ENCODE peak calls at places on chromosome 4, in eight cellular contexts. U is endothelial cell of umbilical vein; F is BJ; T is pancreas; V is cardiac fibroblast; O is lower lobe of right lung; C is adrenal gland; L is CD8-positive, alpha-beta T cell. I is an unnamed sample.

GRCh38 chr4:151809716-151810115 is 48.9 kb upstream of the GATB start:
- DNase-seq in U (no peak), F (no peak), T (no peak), V (no peak), O (no peak), C (no peak), L (no peak), I (no peak)

GRCh38 chr4:38911257-38911656 is 43.7 kb downstream of the FAM114A1 start:
- DNase-seq in U (no peak), F (no peak), T (no peak), V (no peak), O (no peak), C (no peak), L (no peak), I (no peak)

GRCh38 chr4:163701915-163702314 is 207.4 kb downstream of the TMA16 start:
- DNase-seq in U (no peak), F (no peak), T (no peak), V (no peak), O (no peak), C (no peak), L (no peak), I (peak)

GRCh38 chr4:153931804-153932203 is 142.9 kb upstream of the SFRP2 start:
- DNase-seq in U (no peak), F (peak), T (no peak), V (peak), O (no peak), C (no peak), L (no peak), I (no peak)

GRCh38 chr4:38056024-38056685 is 96.0 kb downstream of the PTTG2 start:
- DNase-seq in U (peak), F (no peak), T (no peak), V (peak), O (no peak), C (peak), L (no peak), I (no peak)

GRCh38 chr4:6088950-6089349 is 70.7 kb upstream of the C4orf50 start:
- DNase-seq in U (no peak), F (no peak), T (no peak), V (no peak), O (no peak), C (no peak), L (no peak), I (no peak)

GRCh38 chr4:86587016-86587713 is 7.0 kb upstream of the PTPN13 start:
- DNase-seq in U (no peak), F (no peak), T (no peak), V (no peak), O (no peak), C (no peak), L (no peak), I (no peak)

GRCh38 chr4:610411-611261 is 14.7 kb upstream of the PDE6B start:
- DNase-seq in U (no peak), F (no peak), T (no peak), V (peak), O (no peak), C (no peak), L (no peak), I (no peak)

GRCh38 chr4:142960134-142960533 is 114.0 kb upstream of the INPP4B start:
- DNase-seq in U (no peak), F (no peak), T (no peak), V (peak), O (no peak), C (no peak), L (no peak), I (no peak)

GRCh38 chr4:81084029-81084428 is 53.5 kb downstream of the BMP3 start:
- DNase-seq in U (no peak), F (no peak), T (no peak), V (peak), O (no peak), C (no peak), L (no peak), I (no peak)

GRCh38 chr4:173272987-173273386 is 61.2 kb downstream of the HMGB2 start:
- DNase-seq in U (no peak), F (no peak), T (no peak), V (peak), O (no peak), C (no peak), L (no peak), I (no peak)

GRCh38 chr4:145847764-145848163 is 90.9 kb downstream of the ZNF827 start:
- DNase-seq in U (no peak), F (no peak), T (no peak), V (no peak), O (no peak), C (no peak), L (no peak), I (no peak)

GRCh38 chr4:28921886-28922285 is 1798.3 kb upstream of the PCDH7 start:
- DNase-seq in U (no peak), F (no peak), T (no peak), V (no peak), O (no peak), C (no peak), L (no peak), I (no peak)

GRCh38 chr4:10033191-10033881 is 12.0 kb upstream of the SLC2A9 start:
- DNase-seq in U (peak), F (no peak), T (no peak), V (peak), O (no peak), C (peak), L (no peak), I (no peak)

GRCh38 chr4:159290321-159291030 is 187.6 kb downstream of the RAPGEF2 start:
- DNase-seq in U (no peak), F (no peak), T (no peak), V (no peak), O (no peak), C (no peak), L (no peak), I (no peak)

GRCh38 chr4:163161536-163162205 is 5.0 kb downstream of the NAF1 start:
- DNase-seq in U (peak), F (peak), T (no peak), V (peak), O (no peak), C (no peak), L (no peak), I (no peak)

GRCh38 chr4:20326977-20327376 is 75.3 kb downstream of the SLIT2 start:
- DNase-seq in U (no peak), F (no peak), T (no peak), V (peak), O (no peak), C (no peak), L (no peak), I (no peak)

GRCh38 chr4:160159457-160159856 is 1056.6 kb downstream of the RAPGEF2 start:
- DNase-seq in U (no peak), F (no peak), T (no peak), V (no peak), O (peak), C (no peak), L (no peak), I (no peak)

GRCh38 chr4:5524900-5525299 is 183.5 kb downstream of the EVC2 start:
- DNase-seq in U (peak), F (peak), T (peak), V (peak), O (no peak), C (peak), L (no peak), I (no peak)

GRCh38 chr4:157898836-157899605 is 273.8 kb downstream of the GASK1B start:
- DNase-seq in U (peak), F (no peak), T (no peak), V (no peak), O (no peak), C (no peak), L (no peak), I (no peak)

GRCh38 chr4:140239311-140239710 is 85.3 kb upstream of the MAML3 start:
- DNase-seq in U (no peak), F (no peak), T (no peak), V (no peak), O (no peak), C (no peak), L (no peak), I (no peak)

GRCh38 chr4:88109123-88109864 is 49.1 kb downstream of the ABCG2 start:
- DNase-seq in U (peak), F (no peak), T (no peak), V (no peak), O (no peak), C (no peak), L (no peak), I (no peak)

GRCh38 chr4:74675673-74676279 is 118.5 kb downstream of the BTC start:
- DNase-seq in U (peak), F (no peak), T (peak), V (peak), O (no peak), C (no peak), L (no peak), I (peak)

GRCh38 chr4:101806914-101807313 is 16.4 kb downstream of the BANK1 start:
- DNase-seq in U (no peak), F (no peak), T (no peak), V (peak), O (no peak), C (no peak), L (no peak), I (peak)

GRCh38 chr4:16676247-16676646 is 222.2 kb downstream of the LDB2 start:
- DNase-seq in U (no peak), F (no peak), T (no peak), V (no peak), O (no peak), C (no peak), L (no peak), I (no peak)

GRCh38 chr4:47198791-47199190 is 167.4 kb downstream of the GABRB1 start:
- DNase-seq in U (no peak), F (no peak), T (no peak), V (no peak), O (no peak), C (no peak), L (no peak), I (no peak)

GRCh38 chr4:165787516-165788274 is 85.3 kb upstream of the TLL1 start:
- DNase-seq in U (no peak), F (no peak), T (no peak), V (no peak), O (no peak), C (no peak), L (no peak), I (no peak)

GRCh38 chr4:3485011-3485881 is 22.1 kb downstream of the DOK7 start:
- DNase-seq in U (no peak), F (no peak), T (no peak), V (no peak), O (no peak), C (no peak), L (no peak), I (no peak)

GRCh38 chr4:106914223-106914622 is 121.9 kb downstream of the DKK2 start:
- DNase-seq in U (no peak), F (no peak), T (no peak), V (peak), O (no peak), C (no peak), L (no peak), I (no peak)

GRCh38 chr4:186642998-186643397 is 80.7 kb downstream of the FAT1 start:
- DNase-seq in U (no peak), F (no peak), T (no peak), V (no peak), O (no peak), C (no peak), L (no peak), I (no peak)

GRCh38 chr4:38145741-38146140 is 185.5 kb downstream of the PTTG2 start:
- DNase-seq in U (no peak), F (no peak), T (no peak), V (peak), O (no peak), C (no peak), L (no peak), I (no peak)

GRCh38 chr4:129929052-129929451 is 833.1 kb downstream of the C4orf33 start:
- DNase-seq in U (peak), F (no peak), T (no peak), V (no peak), O (no peak), C (no peak), L (no peak), I (no peak)
- TF ChIP-seq CTCF in U (peak), F (no peak), T (no peak), V (no peak), O (peak), C (no peak), L (no peak), I (peak)

GRCh38 chr4:148426643-148427042 is 15.6 kb downstream of the NR3C2 start:
- DNase-seq in U (no peak), F (no peak), T (no peak), V (no peak), O (no peak), C (no peak), L (no peak), I (no peak)

GRCh38 chr4:148431401-148431800 is 10.8 kb downstream of the NR3C2 start:
- DNase-seq in U (no peak), F (no peak), T (no peak), V (no peak), O (no peak), C (no peak), L (no peak), I (no peak)

GRCh38 chr4:148430847-148431246 is 11.4 kb downstream of the NR3C2 start:
- DNase-seq in U (no peak), F (no peak), T (no peak), V (no peak), O (no peak), C (no peak), L (no peak), I (no peak)

GRCh38 chr4:148425327-148426110 is 16.7 kb downstream of the NR3C2 start:
- DNase-seq in U (no peak), F (no peak), T (no peak), V (no peak), O (no peak), C (no peak), L (no peak), I (no peak)
- TF ChIP-seq CTCF in U (peak), F (no peak), T (no peak), V (no peak), O (no peak), C (no peak), L (peak), I (no peak)

GRCh38 chr4:90028460-90028859 is 98.7 kb upstream of the CCSER1 start:
- DNase-seq in U (no peak), F (no peak), T (no peak), V (no peak), O (no peak), C (no peak), L (no peak), I (no peak)

GRCh38 chr4:90027565-90027964 is 99.6 kb upstream of the CCSER1 start:
- DNase-seq in U (no peak), F (no peak), T (no peak), V (no peak), O (no peak), C (no peak), L (no peak), I (peak)

GRCh38 chr4:90024519-90024918 is 102.7 kb upstream of the CCSER1 start:
- DNase-seq in U (no peak), F (no peak), T (no peak), V (no peak), O (no peak), C (no peak), L (no peak), I (no peak)

GRCh38 chr4:90030202-90030601 is 97.0 kb upstream of the CCSER1 start:
- DNase-seq in U (no peak), F (no peak), T (no peak), V (no peak), O (no peak), C (no peak), L (no peak), I (no peak)

GRCh38 chr4:90025248-90025647 is 101.9 kb upstream of the CCSER1 start:
- DNase-seq in U (peak), F (no peak), T (no peak), V (peak), O (no peak), C (no peak), L (no peak), I (no peak)
- TF ChIP-seq CTCF in U (no peak), F (no peak), T (no peak), V (no peak), O (no peak), C (no peak), L (no peak), I (peak)

GRCh38 chr4:121823505-121824170 is at the start of gene CCNA2:
- DNase-seq in U (peak), F (peak), T (peak), V (peak), O (peak), C (peak), L (peak), I (peak)

GRCh38 chr4:121822047-121822446 is 1.6 kb downstream of the CCNA2 start:
- DNase-seq in U (no peak), F (no peak), T (no peak), V (no peak), O (no peak), C (no peak), L (no peak), I (no peak)

GRCh38 chr4:121824950-121825349 is 1.3 kb upstream of the CCNA2 start:
- DNase-seq in U (no peak), F (no peak), T (no peak), V (no peak), O (no peak), C (no peak), L (no peak), I (no peak)

GRCh38 chr4:121822796-121823504 is 733 bp downstream of the CCNA2 start:
- DNase-seq in U (peak), F (no peak), T (no peak), V (peak), O (peak), C (no peak), L (no peak), I (peak)

GRCh38 chr4:121824171-121824527 is 466 bp upstream of the CCNA2 start:
- DNase-seq in U (no peak), F (no peak), T (no peak), V (no peak), O (no peak), C (no peak), L (no peak), I (no peak)
- TF ChIP-seq CTCF in U (no peak), F (no peak), T (no peak), V (no peak), O (no peak), C (no peak), L (no peak), I (no peak)

GRCh38 chr4:122309988-122310626 is 68.7 kb upstream of the ADAD1 start:
- DNase-seq in U (no peak), F (no peak), T (no peak), V (peak), O (no peak), C (no peak), L (no peak), I (no peak)
- TF ChIP-seq CTCF in U (no peak), F (peak), T (peak), V (peak), O (peak), C (peak), L (peak), I (peak)

I was measured in GM13977.